ENCODE peak calls at places on chromosomes 3 and 15, in six cellular contexts. One of them, this sample, is unnamed.

GRCh38 chr3:149375164-149375823 is 2.2 kb downstream of the TM4SF1 start:
- DNase-seq in AG09309: no peak
- DNase-seq in caudate nucleus: no peak
- DNase-seq in fibroblast of lung: peak
- DNase-seq in activated CD4-positive, alpha-beta T cell treated with anti-CD3 and anti-CD28 coated beads, Interleukin-2, amount 50 U/mL, for 24 hours: no peak
- DNase-seq in substantia nigra: no peak
- DNase-seq in this sample: no peak

GRCh38 chr3:89954135-89954534 is 846.7 kb downstream of the EPHA3 start:
- DNase-seq in fibroblast of lung: no peak
- DNase-seq in caudate nucleus: no peak
- DNase-seq in substantia nigra: no peak
- DNase-seq in activated CD4-positive, alpha-beta T cell treated with anti-CD3 and anti-CD28 coated beads, Interleukin-2, amount 50 U/mL, for 24 hours: no peak
- DNase-seq in AG09309: no peak
- DNase-seq in this sample: no peak

GRCh38 chr15:27485265-27485664 is 514.3 kb downstream of the GABRG3 start:
- DNase-seq in substantia nigra: no peak
- DNase-seq in fibroblast of lung: no peak
- DNase-seq in activated CD4-positive, alpha-beta T cell treated with anti-CD3 and anti-CD28 coated beads, Interleukin-2, amount 50 U/mL, for 24 hours: no peak
- DNase-seq in AG09309: no peak
- DNase-seq in caudate nucleus: no peak
- DNase-seq in this sample: no peak

GRCh38 chr3:115986555-115987207 is 363.4 kb downstream of the GAP43 start:
- DNase-seq in activated CD4-positive, alpha-beta T cell treated with anti-CD3 and anti-CD28 coated beads, Interleukin-2, amount 50 U/mL, for 24 hours: no peak
- DNase-seq in fibroblast of lung: peak
- DNase-seq in AG09309: no peak
- DNase-seq in caudate nucleus: no peak
- DNase-seq in substantia nigra: no peak
- DNase-seq in this sample: no peak

GRCh38 chr3:15330031-15330596 is 2.3 kb downstream of the SH3BP5 start:
- DNase-seq in caudate nucleus: no peak
- DNase-seq in AG09309: peak
- DNase-seq in substantia nigra: no peak
- DNase-seq in activated CD4-positive, alpha-beta T cell treated with anti-CD3 and anti-CD28 coated beads, Interleukin-2, amount 50 U/mL, for 24 hours: no peak
- DNase-seq in fibroblast of lung: peak
- DNase-seq in this sample: no peak

GRCh38 chr15:53786421-53786820 is 27.0 kb upstream of the WDR72 start:
- DNase-seq in substantia nigra: no peak
- DNase-seq in activated CD4-positive, alpha-beta T cell treated with anti-CD3 and anti-CD28 coated beads, Interleukin-2, amount 50 U/mL, for 24 hours: no peak
- DNase-seq in AG09309: no peak
- DNase-seq in fibroblast of lung: no peak
- DNase-seq in caudate nucleus: no peak
- DNase-seq in this sample: no peak

GRCh38 chr3:197363553-197364409 is 65.4 kb upstream of the DLG1 start:
- DNase-seq in activated CD4-positive, alpha-beta T cell treated with anti-CD3 and anti-CD28 coated beads, Interleukin-2, amount 50 U/mL, for 24 hours: no peak
- DNase-seq in substantia nigra: no peak
- DNase-seq in fibroblast of lung: no peak
- DNase-seq in AG09309: no peak
- DNase-seq in caudate nucleus: no peak
- DNase-seq in this sample: no peak

GRCh38 chr15:55970286-55970685 is 23.1 kb downstream of the NEDD4 start:
- DNase-seq in activated CD4-positive, alpha-beta T cell treated with anti-CD3 and anti-CD28 coated beads, Interleukin-2, amount 50 U/mL, for 24 hours: no peak
- DNase-seq in AG09309: no peak
- DNase-seq in fibroblast of lung: no peak
- DNase-seq in caudate nucleus: no peak
- DNase-seq in substantia nigra: no peak
- DNase-seq in this sample: no peak

GRCh38 chr15:49330166-49330565 is 92.9 kb upstream of the FGF7 start:
- DNase-seq in AG09309: no peak
- DNase-seq in fibroblast of lung: no peak
- DNase-seq in substantia nigra: no peak
- DNase-seq in caudate nucleus: no peak
- DNase-seq in activated CD4-positive, alpha-beta T cell treated with anti-CD3 and anti-CD28 coated beads, Interleukin-2, amount 50 U/mL, for 24 hours: no peak
- DNase-seq in this sample: no peak

GRCh38 chr3:152910966-152911365 is 76.0 kb downstream of the P2RY1 start:
- DNase-seq in fibroblast of lung: no peak
- DNase-seq in caudate nucleus: no peak
- DNase-seq in AG09309: no peak
- DNase-seq in substantia nigra: no peak
- DNase-seq in activated CD4-positive, alpha-beta T cell treated with anti-CD3 and anti-CD28 coated beads, Interleukin-2, amount 50 U/mL, for 24 hours: no peak
- DNase-seq in this sample: no peak

GRCh38 chr15:63276342-63277043 is 912 bp upstream of the APH1B start:
- DNase-seq in AG09309: no peak
- DNase-seq in substantia nigra: no peak
- DNase-seq in fibroblast of lung: no peak
- DNase-seq in activated CD4-positive, alpha-beta T cell treated with anti-CD3 and anti-CD28 coated beads, Interleukin-2, amount 50 U/mL, for 24 hours: no peak
- DNase-seq in caudate nucleus: no peak
- DNase-seq in this sample: no peak

GRCh38 chr15:70474682-70475438 is 288.5 kb downstream of the UACA start:
- DNase-seq in AG09309: peak
- DNase-seq in fibroblast of lung: peak
- DNase-seq in caudate nucleus: no peak
- DNase-seq in substantia nigra: no peak
- DNase-seq in activated CD4-positive, alpha-beta T cell treated with anti-CD3 and anti-CD28 coated beads, Interleukin-2, amount 50 U/mL, for 24 hours: no peak
- DNase-seq in this sample: peak

GRCh38 chr15:92142242-92143232 is 251.1 kb upstream of the ST8SIA2 start:
- DNase-seq in fibroblast of lung: peak
- DNase-seq in AG09309: no peak
- DNase-seq in substantia nigra: no peak
- DNase-seq in activated CD4-positive, alpha-beta T cell treated with anti-CD3 and anti-CD28 coated beads, Interleukin-2, amount 50 U/mL, for 24 hours: no peak
- DNase-seq in caudate nucleus: no peak
- DNase-seq in this sample: no peak

GRCh38 chr3:11170052-11170770 is 15.9 kb downstream of the HRH1 start:
- DNase-seq in substantia nigra: no peak
- DNase-seq in AG09309: no peak
- DNase-seq in caudate nucleus: no peak
- DNase-seq in fibroblast of lung: peak
- DNase-seq in activated CD4-positive, alpha-beta T cell treated with anti-CD3 and anti-CD28 coated beads, Interleukin-2, amount 50 U/mL, for 24 hours: no peak
- DNase-seq in this sample: no peak

GRCh38 chr3:179292440-179292839 is 30.4 kb upstream of the ZNF639 start:
- DNase-seq in fibroblast of lung: no peak
- DNase-seq in substantia nigra: no peak
- DNase-seq in activated CD4-positive, alpha-beta T cell treated with anti-CD3 and anti-CD28 coated beads, Interleukin-2, amount 50 U/mL, for 24 hours: no peak
- DNase-seq in AG09309: no peak
- DNase-seq in caudate nucleus: no peak
- DNase-seq in this sample: no peak

GRCh38 chr15:40904552-40905201 is 10.4 kb downstream of the VPS18 start:
- DNase-seq in fibroblast of lung: no peak
- DNase-seq in AG09309: no peak
- DNase-seq in substantia nigra: no peak
- DNase-seq in activated CD4-positive, alpha-beta T cell treated with anti-CD3 and anti-CD28 coated beads, Interleukin-2, amount 50 U/mL, for 24 hours: no peak
- DNase-seq in caudate nucleus: no peak
- DNase-seq in this sample: no peak

GRCh38 chr3:131402391-131403039 is 20.9 kb downstream of the NUDT16 start:
- DNase-seq in caudate nucleus: peak
- DNase-seq in fibroblast of lung: peak
- DNase-seq in substantia nigra: no peak
- DNase-seq in activated CD4-positive, alpha-beta T cell treated with anti-CD3 and anti-CD28 coated beads, Interleukin-2, amount 50 U/mL, for 24 hours: no peak
- DNase-seq in AG09309: peak
- DNase-seq in this sample: no peak

GRCh38 chr3:50660386-50660785 is 14.3 kb upstream of the DOCK3 start:
- DNase-seq in fibroblast of lung: no peak
- DNase-seq in activated CD4-positive, alpha-beta T cell treated with anti-CD3 and anti-CD28 coated beads, Interleukin-2, amount 50 U/mL, for 24 hours: no peak
- DNase-seq in AG09309: no peak
- DNase-seq in caudate nucleus: no peak
- DNase-seq in substantia nigra: no peak
- DNase-seq in this sample: no peak

GRCh38 chr3:5698851-5699250 is 511.3 kb downstream of the EDEM1 start:
- DNase-seq in fibroblast of lung: no peak
- DNase-seq in AG09309: no peak
- DNase-seq in substantia nigra: no peak
- DNase-seq in caudate nucleus: no peak
- DNase-seq in activated CD4-positive, alpha-beta T cell treated with anti-CD3 and anti-CD28 coated beads, Interleukin-2, amount 50 U/mL, for 24 hours: no peak
- DNase-seq in this sample: no peak

GRCh38 chr3:183534249-183534648 is 21.3 kb downstream of the KLHL6 start:
- DNase-seq in caudate nucleus: no peak
- DNase-seq in activated CD4-positive, alpha-beta T cell treated with anti-CD3 and anti-CD28 coated beads, Interleukin-2, amount 50 U/mL, for 24 hours: no peak
- DNase-seq in substantia nigra: no peak
- DNase-seq in AG09309: no peak
- DNase-seq in fibroblast of lung: peak
- DNase-seq in this sample: no peak

GRCh38 chr15:25372298-25372697 is 66.5 kb downstream of the UBE3A start:
- DNase-seq in fibroblast of lung: peak
- DNase-seq in substantia nigra: no peak
- DNase-seq in caudate nucleus: no peak
- DNase-seq in AG09309: no peak
- DNase-seq in activated CD4-positive, alpha-beta T cell treated with anti-CD3 and anti-CD28 coated beads, Interleukin-2, amount 50 U/mL, for 24 hours: no peak
- DNase-seq in this sample: no peak

GRCh38 chr3:192063570-192063969 is 602.6 kb downstream of the PYDC2 start:
- DNase-seq in fibroblast of lung: peak
- DNase-seq in activated CD4-positive, alpha-beta T cell treated with anti-CD3 and anti-CD28 coated beads, Interleukin-2, amount 50 U/mL, for 24 hours: no peak
- DNase-seq in AG09309: no peak
- DNase-seq in substantia nigra: no peak
- DNase-seq in caudate nucleus: no peak
- DNase-seq in this sample: no peak

GRCh38 chr15:77021803-77022381 is 27.0 kb downstream of the PSTPIP1 start:
- DNase-seq in caudate nucleus: no peak
- DNase-seq in AG09309: peak
- DNase-seq in fibroblast of lung: peak
- DNase-seq in activated CD4-positive, alpha-beta T cell treated with anti-CD3 and anti-CD28 coated beads, Interleukin-2, amount 50 U/mL, for 24 hours: no peak
- DNase-seq in substantia nigra: no peak
- DNase-seq in this sample: no peak

GRCh38 chr3:127427169-127427655 is 139.4 kb upstream of the PRR20G start:
- DNase-seq in activated CD4-positive, alpha-beta T cell treated with anti-CD3 and anti-CD28 coated beads, Interleukin-2, amount 50 U/mL, for 24 hours: no peak
- DNase-seq in AG09309: no peak
- DNase-seq in caudate nucleus: no peak
- DNase-seq in substantia nigra: no peak
- DNase-seq in fibroblast of lung: no peak
- DNase-seq in this sample: peak

GRCh38 chr15:38490231-38490630 is 36.3 kb downstream of the FAM98B start:
- DNase-seq in AG09309: no peak
- DNase-seq in caudate nucleus: no peak
- DNase-seq in activated CD4-positive, alpha-beta T cell treated with anti-CD3 and anti-CD28 coated beads, Interleukin-2, amount 50 U/mL, for 24 hours: no peak
- DNase-seq in fibroblast of lung: peak
- DNase-seq in substantia nigra: no peak
- DNase-seq in this sample: no peak

GRCh38 chr3:29430558-29430971 is 149.7 kb downstream of the RBMS3 start:
- DNase-seq in activated CD4-positive, alpha-beta T cell treated with anti-CD3 and anti-CD28 coated beads, Interleukin-2, amount 50 U/mL, for 24 hours: no peak
- DNase-seq in fibroblast of lung: peak
- DNase-seq in caudate nucleus: no peak
- DNase-seq in substantia nigra: no peak
- DNase-seq in AG09309: peak
- DNase-seq in this sample: no peak

GRCh38 chr15:37932522-37932921 is 1.9 kb upstream of the TMCO5A start:
- DNase-seq in fibroblast of lung: no peak
- DNase-seq in activated CD4-positive, alpha-beta T cell treated with anti-CD3 and anti-CD28 coated beads, Interleukin-2, amount 50 U/mL, for 24 hours: no peak
- DNase-seq in AG09309: no peak
- DNase-seq in caudate nucleus: no peak
- DNase-seq in substantia nigra: no peak
- DNase-seq in this sample: no peak

GRCh38 chr3:126816956-126817777 is 113.1 kb downstream of the CHCHD6 start:
- DNase-seq in substantia nigra: no peak
- DNase-seq in caudate nucleus: no peak
- DNase-seq in activated CD4-positive, alpha-beta T cell treated with anti-CD3 and anti-CD28 coated beads, Interleukin-2, amount 50 U/mL, for 24 hours: no peak
- DNase-seq in AG09309: no peak
- DNase-seq in fibroblast of lung: no peak
- DNase-seq in this sample: no peak

GRCh38 chr15:31262901-31263671 is 63.5 kb upstream of the KLF13 start:
- DNase-seq in activated CD4-positive, alpha-beta T cell treated with anti-CD3 and anti-CD28 coated beads, Interleukin-2, amount 50 U/mL, for 24 hours: no peak
- DNase-seq in fibroblast of lung: peak
- DNase-seq in substantia nigra: no peak
- DNase-seq in AG09309: peak
- DNase-seq in caudate nucleus: no peak
- DNase-seq in this sample: peak

GRCh38 chr3:73605388-73605787 is 19.4 kb downstream of the PDZRN3 start:
- DNase-seq in AG09309: peak
- DNase-seq in substantia nigra: no peak
- DNase-seq in fibroblast of lung: peak
- DNase-seq in activated CD4-positive, alpha-beta T cell treated with anti-CD3 and anti-CD28 coated beads, Interleukin-2, amount 50 U/mL, for 24 hours: no peak
- DNase-seq in caudate nucleus: no peak
- DNase-seq in this sample: no peak

GRCh38 chr15:86837631-86838030 is 758.0 kb downstream of the AGBL1 start:
- DNase-seq in activated CD4-positive, alpha-beta T cell treated with anti-CD3 and anti-CD28 coated beads, Interleukin-2, amount 50 U/mL, for 24 hours: no peak
- DNase-seq in substantia nigra: no peak
- DNase-seq in caudate nucleus: no peak
- DNase-seq in AG09309: no peak
- DNase-seq in fibroblast of lung: peak
- DNase-seq in this sample: no peak

GRCh38 chr3:146469206-146470017 is at the start of gene PLSCR2:
- DNase-seq in fibroblast of lung: peak
- DNase-seq in activated CD4-positive, alpha-beta T cell treated with anti-CD3 and anti-CD28 coated beads, Interleukin-2, amount 50 U/mL, for 24 hours: peak
- DNase-seq in AG09309: no peak
- DNase-seq in caudate nucleus: no peak
- DNase-seq in substantia nigra: no peak
- DNase-seq in this sample: peak

GRCh38 chr3:48695113-48695753 is 9.5 kb upstream of the NCKIPSD start:
- DNase-seq in substantia nigra: no peak
- DNase-seq in caudate nucleus: peak
- DNase-seq in AG09309: no peak
- DNase-seq in fibroblast of lung: peak
- DNase-seq in activated CD4-positive, alpha-beta T cell treated with anti-CD3 and anti-CD28 coated beads, Interleukin-2, amount 50 U/mL, for 24 hours: no peak
- DNase-seq in this sample: no peak

GRCh38 chr3:66320390-66320789 is 99.6 kb downstream of the SLC25A26 start:
- DNase-seq in AG09309: no peak
- DNase-seq in substantia nigra: no peak
- DNase-seq in activated CD4-positive, alpha-beta T cell treated with anti-CD3 and anti-CD28 coated beads, Interleukin-2, amount 50 U/mL, for 24 hours: no peak
- DNase-seq in caudate nucleus: no peak
- DNase-seq in fibroblast of lung: no peak
- DNase-seq in this sample: no peak

This sample was measured in CD14-positive monocyte.